ENCODE peak calls at places on chromosome 18, in nine cellular contexts. X is pancreas; W is NCI-H1105 treated with DMSO at 0.1 percent for 48 hours; C is GM18507; U is NCI-H187 treated with DMSO at 0.1 percent for 48 hours; H is stimulated activated CD4-positive, alpha-beta T cell treated with anti-CD3 and anti-CD28 coated beads, Interleukin-15, amount 100 ng/mL, for 1 hour; M is cardiac muscle cell; Y is GM03348; B is breast epithelium. K is an unnamed sample.

GRCh38 chr18:11260963-11261441 is 111.6 kb upstream of the PIEZO2 start:
- DNase-seq in X (no peak), W (peak), C (no peak), U (peak), H (no peak), M (no peak), Y (no peak), B (no peak), K (peak)

GRCh38 chr18:60372598-60372997 is at the start of gene MC4R:
- DNase-seq in X (no peak), W (peak), C (no peak), U (peak), H (no peak), M (peak), Y (peak), B (no peak), K (peak)

GRCh38 chr18:31057031-31057430 is 14.5 kb upstream of the DSC3 start:
- DNase-seq in X (no peak), W (no peak), C (no peak), U (no peak), H (no peak), M (no peak), Y (no peak), B (no peak), K (no peak)

GRCh38 chr18:58241877-58242276 is 197.9 kb downstream of the NEDD4L start:
- DNase-seq in X (no peak), W (peak), C (no peak), U (peak), H (no peak), M (no peak), Y (peak), B (no peak), K (peak)

GRCh38 chr18:44761812-44762211 is 81.1 kb downstream of the SETBP1 start:
- DNase-seq in X (no peak), W (no peak), C (no peak), U (no peak), H (no peak), M (no peak), Y (no peak), B (peak), K (no peak)

GRCh38 chr18:23982154-23983071 is 32.1 kb upstream of the TTC39C start:
- DNase-seq in X (no peak), W (no peak), C (no peak), U (no peak), H (no peak), M (no peak), Y (peak), B (no peak), K (peak)

GRCh38 chr18:48781041-48781989 is 169.4 kb downstream of the SMAD7 start:
- DNase-seq in X (peak), W (no peak), C (no peak), U (no peak), H (no peak), M (peak), Y (peak), B (peak), K (peak)

GRCh38 chr18:9902832-9903231 is 11.0 kb upstream of the VAPA start:
- DNase-seq in X (no peak), W (no peak), C (no peak), U (no peak), H (no peak), M (no peak), Y (no peak), B (no peak), K (no peak)

GRCh38 chr18:75206637-75207297 is 2.2 kb downstream of the PTGR3 start:
- DNase-seq in X (peak), W (no peak), C (no peak), U (no peak), H (no peak), M (no peak), Y (no peak), B (no peak), K (no peak)

GRCh38 chr18:22314001-22314400 is 103.7 kb downstream of the CTAGE1 start:
- DNase-seq in X (no peak), W (no peak), C (no peak), U (no peak), H (no peak), M (no peak), Y (peak), B (no peak), K (peak)

GRCh38 chr18:9612215-9612830 is 2.0 kb downstream of the PPP4R1 start:
- DNase-seq in X (no peak), W (peak), C (peak), U (no peak), H (no peak), M (peak), Y (peak), B (peak), K (peak)